ENCODE peak calls at places on chromosomes 2 and 18, in six cellular contexts. One of them, this sample, is unnamed.

GRCh38 chr18:8801263-8801901 is 96.0 kb downstream of the MTCL1 start:
- DNase-seq in IMR-90: peak; percentile 98
- DNase-seq in HL-60: no peak
- DNase-seq in psoas muscle: no peak
- DNase-seq in stomach: no peak
- DNase-seq in AG10803: peak; percentile 92
- DNase-seq in this sample: no peak

GRCh38 chr18:11747731-11748130 is 58.7 kb downstream of the GNAL start:
- DNase-seq in stomach: no peak
- DNase-seq in AG10803: no peak
- DNase-seq in psoas muscle: no peak
- DNase-seq in IMR-90: no peak
- DNase-seq in HL-60: no peak
- DNase-seq in this sample: no peak

GRCh38 chr2:102895386-102895785 is 133.6 kb downstream of the TMEM182 start:
- DNase-seq in HL-60: peak; percentile 86
- DNase-seq in IMR-90: no peak
- DNase-seq in stomach: no peak
- DNase-seq in psoas muscle: no peak
- DNase-seq in AG10803: no peak
- DNase-seq in this sample: no peak

GRCh38 chr2:40329739-40330047 is 122.2 kb downstream of the SLC8A1 start:
- DNase-seq in stomach: no peak
- DNase-seq in IMR-90: no peak
- DNase-seq in psoas muscle: no peak
- DNase-seq in HL-60: no peak
- DNase-seq in AG10803: no peak
- DNase-seq in this sample: no peak

GRCh38 chr18:47981320-47981719 is 50.9 kb upstream of the SMAD2 start:
- DNase-seq in AG10803: no peak
- DNase-seq in psoas muscle: no peak
- DNase-seq in IMR-90: no peak
- DNase-seq in stomach: no peak
- DNase-seq in HL-60: no peak
- DNase-seq in this sample: no peak

GRCh38 chr2:68734688-68735525 is at the start of gene ARHGAP25:
- DNase-seq in HL-60: peak; percentile 82
- DNase-seq in AG10803: no peak
- DNase-seq in psoas muscle: no peak
- DNase-seq in IMR-90: no peak
- DNase-seq in stomach: no peak
- DNase-seq in this sample: no peak

GRCh38 chr2:158716091-158716815 is 78.9 kb upstream of the DAPL1 start:
- DNase-seq in stomach: no peak
- DNase-seq in HL-60: no peak
- DNase-seq in AG10803: no peak
- DNase-seq in psoas muscle: no peak
- DNase-seq in IMR-90: no peak
- DNase-seq in this sample: no peak

GRCh38 chr2:73402386-73403103 is 16.9 kb downstream of the ALMS1 start:
- DNase-seq in AG10803: no peak
- DNase-seq in psoas muscle: no peak
- DNase-seq in HL-60: no peak
- DNase-seq in stomach: no peak
- DNase-seq in IMR-90: no peak
- DNase-seq in this sample: no peak

GRCh38 chr2:174618179-174618578 is 20.6 kb upstream of the WIPF1 start:
- DNase-seq in stomach: no peak
- DNase-seq in IMR-90: no peak
- DNase-seq in HL-60: no peak
- DNase-seq in psoas muscle: no peak
- DNase-seq in AG10803: no peak
- DNase-seq in this sample: no peak

GRCh38 chr2:197297772-197298318 is 12.7 kb downstream of the ANKRD44 start:
- DNase-seq in stomach: no peak
- DNase-seq in IMR-90: no peak
- DNase-seq in AG10803: no peak
- DNase-seq in HL-60: peak; percentile 52
- DNase-seq in psoas muscle: no peak
- DNase-seq in this sample: no peak

GRCh38 chr2:16324971-16325612 is 340.5 kb downstream of the CYRIA start:
- DNase-seq in AG10803: no peak
- DNase-seq in stomach: no peak
- DNase-seq in psoas muscle: no peak
- DNase-seq in IMR-90: no peak
- DNase-seq in HL-60: no peak
- DNase-seq in this sample: no peak

GRCh38 chr2:230416061-230416721 is at the start of gene SP100:
- DNase-seq in HL-60: peak; percentile 88
- DNase-seq in IMR-90: peak; percentile 83
- DNase-seq in psoas muscle: peak; percentile 70
- DNase-seq in AG10803: peak; percentile 85
- DNase-seq in stomach: peak; percentile 82
- DNase-seq in this sample: peak; percentile 70

GRCh38 chr2:33484042-33484621 is 7.7 kb downstream of the RASGRP3 start:
- DNase-seq in psoas muscle: no peak
- DNase-seq in IMR-90: peak; percentile 32
- DNase-seq in stomach: no peak
- DNase-seq in AG10803: peak; percentile 57
- DNase-seq in HL-60: no peak
- DNase-seq in this sample: no peak

GRCh38 chr2:70357076-70358071 is 55.5 kb upstream of the FAM136A start:
- DNase-seq in HL-60: no peak
- DNase-seq in AG10803: peak; percentile 77
- DNase-seq in IMR-90: no peak
- DNase-seq in psoas muscle: no peak
- DNase-seq in stomach: no peak
- DNase-seq in this sample: no peak

GRCh38 chr2:68287580-68288441 is 31.9 kb downstream of the CNRIP1 start:
- DNase-seq in AG10803: peak; percentile 69
- DNase-seq in stomach: no peak
- DNase-seq in psoas muscle: no peak
- DNase-seq in IMR-90: peak; percentile 61
- DNase-seq in HL-60: peak; percentile 55
- DNase-seq in this sample: peak; percentile 12

GRCh38 chr2:14647714-14648113 is 15.2 kb downstream of the LRATD1 start:
- DNase-seq in stomach: no peak
- DNase-seq in IMR-90: no peak
- DNase-seq in AG10803: no peak
- DNase-seq in psoas muscle: no peak
- DNase-seq in HL-60: no peak
- DNase-seq in this sample: no peak

GRCh38 chr18:65988371-65988770 is 237.6 kb downstream of the CDH7 start:
- DNase-seq in AG10803: no peak
- DNase-seq in HL-60: no peak
- DNase-seq in psoas muscle: no peak
- DNase-seq in IMR-90: no peak
- DNase-seq in stomach: no peak
- DNase-seq in this sample: no peak

GRCh38 chr18:47235096-47235495 is 16.4 kb downstream of the SKOR2 start:
- DNase-seq in IMR-90: no peak
- DNase-seq in AG10803: no peak
- DNase-seq in HL-60: no peak
- DNase-seq in stomach: no peak
- DNase-seq in psoas muscle: no peak
- DNase-seq in this sample: no peak

GRCh38 chr2:200787351-200788128 is 24.2 kb upstream of the BZW1 start:
- DNase-seq in stomach: no peak
- DNase-seq in AG10803: peak; percentile 81
- DNase-seq in HL-60: no peak
- DNase-seq in IMR-90: peak; percentile 98
- DNase-seq in psoas muscle: no peak
- DNase-seq in this sample: peak; percentile 96

GRCh38 chr2:230767862-230768388 is 55.3 kb downstream of the CAB39 start:
- DNase-seq in HL-60: no peak
- DNase-seq in AG10803: no peak
- DNase-seq in IMR-90: no peak
- DNase-seq in stomach: no peak
- DNase-seq in psoas muscle: no peak
- DNase-seq in this sample: no peak

GRCh38 chr2:70891572-70892356 is 43.9 kb upstream of the ATP6V1B1 start:
- DNase-seq in AG10803: no peak
- DNase-seq in IMR-90: no peak
- DNase-seq in psoas muscle: no peak
- DNase-seq in HL-60: no peak
- DNase-seq in stomach: peak; percentile 19
- DNase-seq in this sample: no peak

GRCh38 chr2:11540148-11540995 is 6.5 kb downstream of the GREB1 start:
- DNase-seq in AG10803: no peak
- DNase-seq in HL-60: no peak
- DNase-seq in IMR-90: no peak
- DNase-seq in psoas muscle: no peak
- DNase-seq in stomach: no peak
- DNase-seq in this sample: no peak

DNA sequence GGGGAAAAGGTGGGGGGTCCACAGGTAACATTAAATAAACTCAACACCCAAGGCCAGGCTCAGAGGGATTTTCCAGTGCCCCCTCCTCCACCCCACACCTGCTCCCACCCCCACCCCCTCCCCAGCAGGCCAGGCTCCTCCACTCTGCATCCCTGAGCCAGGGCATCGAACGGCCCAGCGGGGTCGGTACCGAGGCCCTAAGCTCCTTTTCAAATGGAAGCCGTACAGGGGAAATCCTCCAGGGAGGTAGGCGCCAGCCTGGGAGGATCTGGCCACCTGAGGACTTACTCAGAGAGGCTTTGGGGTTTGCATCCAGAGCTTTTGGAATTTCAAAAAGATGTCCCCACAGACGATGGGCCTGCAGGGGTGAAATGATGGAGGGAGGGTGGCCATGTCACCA is 46.5 kb downstream of the ZFP36L2 start:
- DNase-seq in IMR-90: no peak
- DNase-seq in psoas muscle: no peak
- DNase-seq in AG10803: no peak
- DNase-seq in HL-60: no peak
- DNase-seq in stomach: no peak
- DNase-seq in this sample: no peak
- H3K4me3 ChIP-seq in IMR-90: no peak overlapping the region
- H3K4me3 ChIP-seq in psoas muscle: no peak overlapping the region
- H3K4me3 ChIP-seq in AG10803: no peak overlapping the region
- H3K4me3 ChIP-seq in HL-60: no peak overlapping the region
- H3K4me3 ChIP-seq in stomach: no peak overlapping the region
- H3K4me3 ChIP-seq in this sample: no peak overlapping the region

DNA sequence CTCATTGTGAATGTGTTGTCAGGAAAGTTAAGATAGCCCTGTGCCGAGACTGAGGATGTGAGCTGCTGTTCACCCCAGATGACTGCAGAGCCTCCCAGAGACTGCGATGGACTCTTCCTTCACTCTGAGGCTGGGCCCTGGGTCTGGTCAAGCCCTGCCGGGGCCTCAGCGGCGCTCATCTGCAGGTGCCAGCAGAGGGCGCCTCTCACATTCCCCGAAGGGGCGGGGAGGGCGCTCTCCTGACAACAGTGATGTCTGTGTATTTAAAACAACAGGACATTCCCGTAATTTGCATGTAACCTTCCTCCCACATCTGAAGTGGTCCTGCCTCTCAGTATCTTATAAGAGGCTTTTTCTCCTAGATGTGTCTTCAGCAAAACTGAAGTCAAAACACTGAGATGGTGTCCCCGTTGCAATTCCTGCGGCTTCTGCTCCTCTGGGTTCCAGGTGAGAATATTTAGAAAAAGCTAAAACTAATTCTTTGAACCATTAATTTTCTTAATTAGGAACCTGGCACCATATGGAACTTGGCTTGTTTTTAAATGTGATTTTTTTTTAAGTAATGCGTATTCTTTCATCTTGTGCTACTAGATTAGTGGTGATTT is 1377.9 kb downstream of the RPIA start:
- DNase-seq in AG10803: peak; percentile 33
- DNase-seq in IMR-90: no peak
- DNase-seq in psoas muscle: peak; percentile 18
- DNase-seq in HL-60: peak; percentile 31
- DNase-seq in stomach: peak; percentile 33
- DNase-seq in this sample: no peak
- TF ChIP-seq CTCF in AG10803: peak; percentile 53
- TF ChIP-seq CTCF in IMR-90: peak; percentile 55
- TF ChIP-seq CTCF in psoas muscle: peak; percentile 16
- TF ChIP-seq CTCF in HL-60: peak; percentile 69
- TF ChIP-seq CTCF in stomach: no peak
- TF ChIP-seq CTCF in this sample: peak; percentile 26

GRCh38 chr2:85584354-85584856 is at the start of gene VAMP5:
- DNase-seq in stomach: peak; percentile 53
- DNase-seq in AG10803: peak; percentile 17
- DNase-seq in psoas muscle: peak; percentile 56
- DNase-seq in IMR-90: no peak
- DNase-seq in HL-60: no peak
- DNase-seq in this sample: no peak

GRCh38 chr2:85585781-85586105 is 1.5 kb downstream of the VAMP5 start:
- DNase-seq in IMR-90: peak; percentile 63
- DNase-seq in stomach: no peak
- DNase-seq in HL-60: no peak
- DNase-seq in psoas muscle: no peak
- DNase-seq in AG10803: peak; percentile 85
- DNase-seq in this sample: no peak

GRCh38 chr2:85582467-85582866 is 1.8 kb upstream of the VAMP5 start:
- DNase-seq in AG10803: no peak
- DNase-seq in psoas muscle: no peak
- DNase-seq in stomach: no peak
- DNase-seq in HL-60: no peak
- DNase-seq in IMR-90: no peak
- DNase-seq in this sample: no peak

GRCh38 chr2:85584857-85585780 is 888 bp downstream of the VAMP5 start:
- DNase-seq in HL-60: peak; percentile 35
- DNase-seq in stomach: peak; percentile 54
- DNase-seq in AG10803: peak; percentile 81
- DNase-seq in IMR-90: peak; percentile 63
- DNase-seq in psoas muscle: peak; percentile 45
- DNase-seq in this sample: peak; percentile 72

DNA sequence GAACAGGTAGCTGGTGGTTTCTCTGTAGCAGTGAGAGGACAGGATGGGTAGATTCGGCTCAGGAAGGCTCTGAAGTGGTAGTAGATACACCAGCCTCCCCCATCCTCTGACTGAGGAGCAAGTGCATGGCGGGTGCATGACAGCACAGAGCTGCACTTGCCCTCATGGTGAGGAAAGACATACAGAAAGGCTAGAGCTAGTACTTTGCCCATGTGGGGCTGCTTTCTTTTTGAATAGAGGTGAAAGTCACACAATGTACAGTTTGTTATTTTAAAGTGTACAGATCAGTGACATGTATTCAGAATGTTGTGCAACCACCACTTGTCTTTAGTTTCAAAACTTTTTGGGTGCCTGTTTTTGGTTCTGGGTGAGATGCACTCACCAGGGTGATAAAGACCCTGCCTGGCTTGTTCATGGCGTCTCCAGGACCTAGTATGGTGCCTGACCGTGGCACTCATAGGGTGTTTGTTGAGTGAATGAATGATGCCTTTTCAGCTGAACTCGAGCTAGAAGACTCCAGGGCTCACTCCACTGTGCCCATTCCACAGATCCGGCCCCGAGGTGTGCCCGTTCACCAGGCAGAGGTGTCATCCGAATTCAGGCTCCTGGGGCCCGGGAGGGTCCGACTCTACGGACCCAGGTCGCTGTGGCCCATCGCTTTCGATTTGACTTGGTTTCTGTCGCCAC is 421 bp upstream of the VAMP5 start:
- DNase-seq in HL-60: no peak
- DNase-seq in AG10803: no peak
- DNase-seq in IMR-90: no peak
- DNase-seq in psoas muscle: no peak
- DNase-seq in stomach: no peak
- DNase-seq in this sample: no peak
- H3K4me3 ChIP-seq in HL-60: no peak overlapping the region
- H3K4me3 ChIP-seq in AG10803: peak overlapping the region; percentile 68
- H3K4me3 ChIP-seq in IMR-90: peak overlapping the region; percentile 50
- H3K4me3 ChIP-seq in psoas muscle: peak overlapping the region; percentile 81
- H3K4me3 ChIP-seq in stomach: peak overlapping the region; percentile 63
- H3K4me3 ChIP-seq in this sample: no peak overlapping the region

GRCh38 chr2:133993160-133993559 is 260.7 kb upstream of the MGAT5 start:
- DNase-seq in HL-60: no peak
- DNase-seq in IMR-90: no peak
- DNase-seq in AG10803: no peak
- DNase-seq in psoas muscle: no peak
- DNase-seq in stomach: peak; percentile 31
- DNase-seq in this sample: no peak
- TF ChIP-seq CTCF in HL-60: no peak
- TF ChIP-seq CTCF in IMR-90: no peak
- TF ChIP-seq CTCF in AG10803: no peak
- TF ChIP-seq CTCF in psoas muscle: no peak
- TF ChIP-seq CTCF in stomach: no peak
- TF ChIP-seq CTCF in this sample: no peak